ENCODE peak calls at places on chromosomes 1 and 21, in four cellular contexts. K, T, J and S are unnamed samples.

GRCh38 chr1:162972768-162973167 is 96.4 kb upstream of the RGS4 start:
- DNase-seq in K (no peak), T (no peak), J (no peak), S (no peak)

GRCh38 chr1:244837597-244838258 is 2.3 kb downstream of the COX20 start:
- DNase-seq in K (no peak), T (no peak), J (no peak), S (no peak)

GRCh38 chr1:81832573-81832972 is 31.8 kb downstream of the ADGRL2 start:
- DNase-seq in K (peak; percentile 26), T (peak; percentile 21), J (no peak), S (no peak)

GRCh38 chr1:14707774-14708450 is 109.4 kb downstream of the KAZN start:
- DNase-seq in K (no peak), T (no peak), J (no peak), S (no peak)

GRCh38 chr1:67687649-67688048 is 2.6 kb downstream of the GADD45A start:
- DNase-seq in K (peak; percentile 71), T (no peak), J (no peak), S (no peak)

GRCh38 chr21:25506887-25507286 is 100.4 kb downstream of the MRPL39 start:
- DNase-seq in K (peak; percentile 17), T (no peak), J (no peak), S (no peak)

GRCh38 chr1:204560590-204560989 is 44.4 kb downstream of the MDM4 start:
- DNase-seq in K (peak; percentile 28), T (no peak), J (no peak), S (no peak)

GRCh38 chr1:31752952-31753351 is 11.2 kb downstream of the ADGRB2 start:
- DNase-seq in K (no peak), T (no peak), J (no peak), S (no peak)

GRCh38 chr1:115826642-115827041 is 14.3 kb downstream of the NHLH2 start:
- DNase-seq in K (no peak), T (no peak), J (no peak), S (no peak)

GRCh38 chr1:17287377-17287776 is 20.6 kb upstream of the PADI4 start:
- DNase-seq in K (peak; percentile 88), T (no peak), J (no peak), S (no peak)

GRCh38 chr1:163168053-163168452 is 34.7 kb downstream of the RGS5 start:
- DNase-seq in K (peak; percentile 96), T (no peak), J (no peak), S (no peak)

GRCh38 chr1:66168467-66168887 is 365.5 kb upstream of the SGIP1 start:
- DNase-seq in K (peak; percentile 1), T (no peak), J (no peak), S (no peak)

GRCh38 chr1:229621663-229622062 is 4.3 kb downstream of the TAF5L start:
- DNase-seq in K (peak; percentile 12), T (no peak), J (no peak), S (no peak)

GRCh38 chr1:1782399-1783221 is 4.3 kb upstream of the NADK start:
- DNase-seq in K (peak; percentile 32), T (peak; percentile 35), J (no peak), S (no peak)

GRCh38 chr1:74592580-74593355 is 80.4 kb upstream of the LRRC53 start:
- DNase-seq in K (no peak), T (no peak), J (no peak), S (no peak)

GRCh38 chr1:201880928-201881571 is 7.6 kb upstream of the SHISA4 start:
- DNase-seq in K (no peak), T (no peak), J (no peak), S (no peak)

GRCh38 chr1:1398677-1399186 is 403 bp downstream of the CCNL2 start:
- DNase-seq in K (no peak), T (no peak), J (no peak), S (no peak)

GRCh38 chr1:168234846-168235547 is 9.2 kb downstream of the SFT2D2 start:
- DNase-seq in K (peak; percentile 70), T (peak; percentile 59), J (peak; percentile 18), S (no peak)

GRCh38 chr1:50847303-50847702 is 112.8 kb downstream of the FAF1 start:
- DNase-seq in K (no peak), T (no peak), J (no peak), S (no peak)

GRCh38 chr1:171142451-171143121 is 42.5 kb upstream of the FMO2 start:
- DNase-seq in K (peak; percentile 33), T (peak; percentile 45), J (no peak), S (no peak)

GRCh38 chr1:185053204-185053603 is 7.8 kb downstream of the RNF2 start:
- DNase-seq in K (no peak), T (no peak), J (no peak), S (no peak)

GRCh38 chr1:10728595-10729410 is 67.6 kb downstream of the CASZ1 start:
- DNase-seq in K (no peak), T (peak; percentile 93), J (no peak), S (no peak)

GRCh38 chr1:225602590-225603206 is 50.2 kb downstream of the ENAH start:
- DNase-seq in K (no peak), T (no peak), J (no peak), S (no peak)

GRCh38 chr1:110627763-110628162 is 21.6 kb upstream of the KCNA2 start:
- DNase-seq in K (no peak), T (no peak), J (no peak), S (no peak)

GRCh38 chr1:21290546-21290944 is 282 bp upstream of the ECE1 start:
- DNase-seq in K (no peak), T (no peak), J (no peak), S (peak; percentile 60)